ENCODE peak calls at places on chromosomes 13 and 19, in five cellular contexts. T, O, A, H and C are unnamed samples.

GRCh38 chr13:72246396-72246795 is 379.4 kb upstream of the DACH1 start:
- DNase-seq in H (no peak), T (no peak), A (no peak), O (no peak), C (no peak)

GRCh38 chr13:113802090-113802531 is 43.1 kb downstream of the TMEM255B start:
- DNase-seq in A (peak), O (peak), T (peak), H (peak), C (no peak)

GRCh38 chr13:79986890-79987289 is 354.0 kb downstream of the SPRY2 start:
- DNase-seq in A (no peak), H (no peak), T (no peak), O (no peak), C (no peak)

GRCh38 chr13:109272595-109273325 is 513.6 kb downstream of the IRS2 start:
- DNase-seq in H (peak), T (peak), A (no peak), O (no peak), C (no peak)

GRCh38 chr13:60155978-60156377 is 7.8 kb downstream of the DIAPH3 start:
- DNase-seq in O (no peak), H (peak), A (no peak), T (no peak), C (no peak)

GRCh38 chr19:6271721-6272410 is 7.9 kb downstream of the MLLT1 start:
- DNase-seq in T (peak), H (peak), A (no peak), O (peak), C (no peak)

GRCh38 chr13:78662467-78662866 is 3.5 kb upstream of the OBI1 start:
- DNase-seq in H (no peak), O (no peak), A (no peak), T (no peak), C (no peak)

GRCh38 chr19:49801401-49801888 is 11.6 kb downstream of the FUZ start:
- DNase-seq in A (no peak), T (no peak), O (no peak), H (no peak), C (no peak)

GRCh38 chr19:12825259-12826131 is 8.9 kb downstream of the RTBDN start:
- DNase-seq in H (no peak), T (peak), A (no peak), O (peak), C (peak)

GRCh38 chr19:40224342-40225148 is 1.9 kb downstream of the CCNP start:
- DNase-seq in O (no peak), T (no peak), A (no peak), H (no peak), C (no peak)

GRCh38 chr13:91531646-91532045 is 133.2 kb downstream of the GPC5 start:
- DNase-seq in H (no peak), T (no peak), O (no peak), A (no peak), C (no peak)

GRCh38 chr19:39599116-39599515 is 3.2 kb upstream of the LGALS13 start:
- DNase-seq in T (peak), H (peak), A (peak), O (no peak), C (peak)

GRCh38 chr19:46015080-46015960 is 7.5 kb downstream of the PGLYRP1 start:
- DNase-seq in O (peak), T (peak), A (peak), H (no peak), C (peak)

GRCh38 chr19:56476671-56477428 is at the start of gene ZNF667:
- DNase-seq in T (peak), A (peak), O (no peak), H (peak), C (peak)

GRCh38 chr13:109331898-109332297 is 454.5 kb downstream of the IRS2 start:
- DNase-seq in H (peak), T (peak), A (no peak), O (no peak), C (peak)

GRCh38 chr13:45540864-45541263 is 74.7 kb downstream of the ERICH6B start:
- DNase-seq in T (no peak), A (no peak), H (no peak), O (no peak), C (no peak)
- H3K23ac ChIP-seq in T (no peak), A (no peak), H (no peak), O (no peak), C (no peak)

GRCh38 chr19:11460207-11460606 is 20.6 kb downstream of the ELAVL3 start:
- DNase-seq in O (no peak), H (no peak), T (no peak), A (no peak), C (no peak)

GRCh38 chr19:11465605-11466004 is 15.2 kb downstream of the ELAVL3 start:
- DNase-seq in A (no peak), T (no peak), O (peak), H (no peak), C (no peak)

GRCh38 chr19:11461453-11461852 is 19.4 kb downstream of the ELAVL3 start:
- DNase-seq in T (no peak), A (no peak), O (no peak), H (no peak), C (no peak)

GRCh38 chr19:11463391-11463790 is 17.5 kb downstream of the ELAVL3 start:
- DNase-seq in A (no peak), H (no peak), T (no peak), O (no peak), C (no peak)

DNA sequence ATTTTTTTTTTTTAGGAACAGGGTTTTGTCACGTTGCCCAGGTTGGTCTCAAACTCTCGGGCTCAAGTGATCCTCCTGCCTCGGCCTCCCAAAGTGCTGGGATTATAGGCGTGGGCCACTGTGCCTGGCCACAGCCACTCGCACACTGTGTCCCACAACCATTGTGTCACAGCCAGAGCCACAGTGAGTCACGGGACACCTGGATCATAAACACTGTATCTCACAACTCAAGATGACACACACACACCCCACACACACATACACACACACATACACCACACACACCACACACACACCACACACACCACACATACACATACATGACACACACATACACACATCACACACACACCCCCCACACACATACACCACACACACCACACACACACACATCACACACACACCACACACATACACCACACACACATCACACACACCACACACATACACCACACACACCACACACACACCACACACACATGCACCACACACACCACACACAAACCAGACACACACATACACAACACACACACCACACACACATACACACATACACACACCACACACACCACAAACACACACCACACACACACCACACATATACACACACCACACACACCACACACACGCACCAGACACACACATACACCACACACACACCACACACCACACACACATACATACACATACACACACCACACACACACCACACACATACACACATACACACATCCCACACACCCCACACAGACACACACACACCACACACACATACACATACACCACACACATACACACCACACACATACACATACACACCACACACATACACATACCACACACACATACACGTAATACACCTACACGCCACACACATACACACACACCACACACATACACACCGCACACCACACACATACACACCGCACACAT is 16.2 kb downstream of the ELAVL3 start:
- DNase-seq in T (no peak), A (no peak), O (no peak), H (no peak), C (peak)
- H3K14ac ChIP-seq in T (no peak), A (peak), O (no peak), H (no peak), C (no peak)

DNA sequence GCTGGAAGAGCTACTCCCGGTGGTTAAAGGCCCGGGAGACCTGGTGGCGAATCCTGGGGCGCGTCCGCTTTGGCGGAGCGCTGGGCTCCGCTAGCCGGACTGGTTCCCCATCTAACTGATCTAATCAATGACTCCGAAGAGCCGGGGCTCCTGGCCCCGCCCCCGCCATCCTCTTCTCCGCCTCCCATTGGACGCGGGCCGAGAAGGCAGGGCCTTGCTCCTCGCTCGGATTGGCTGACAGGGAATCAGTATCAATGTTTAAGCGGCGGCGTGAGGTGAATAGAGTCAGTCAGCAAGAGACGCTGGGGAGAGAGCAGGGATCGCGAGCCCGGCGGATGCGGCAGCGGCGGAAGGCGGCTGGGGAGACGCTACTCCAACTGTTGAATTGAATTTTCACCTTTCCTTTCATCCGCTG is 1.7 kb upstream of the PCDH17 start:
- DNase-seq in O (peak), H (peak), A (peak), T (peak), C (peak)
- H3K23ac ChIP-seq in O (no peak), H (no peak), A (no peak), T (no peak), C (no peak)

GRCh38 chr19:34999498-35000337 is at the start of gene GRAMD1A:
- DNase-seq in O (peak), H (peak), A (peak), T (peak), C (peak)
- H3K14ac ChIP-seq in O (peak), H (peak), A (peak), T (peak), C (peak)

GRCh38 chr19:18517606-18518005 is 4.3 kb downstream of the ELL start:
- DNase-seq in O (no peak), H (no peak), A (no peak), T (no peak), C (peak)

GRCh38 chr19:18515959-18516358 is 5.9 kb downstream of the ELL start:
- DNase-seq in T (no peak), H (no peak), O (no peak), A (no peak), C (no peak)

GRCh38 chr19:18518639-18519038 is 3.2 kb downstream of the ELL start:
- DNase-seq in O (no peak), A (no peak), H (no peak), T (no peak), C (no peak)

GRCh38 chr19:18513868-18514267 is 8.0 kb downstream of the ELL start:
- DNase-seq in O (no peak), H (no peak), T (no peak), A (no peak), C (peak)

GRCh38 chr19:18514800-18515682 is 6.8 kb downstream of the ELL start:
- DNase-seq in A (no peak), H (peak), T (peak), O (no peak), C (peak)
- H3K23ac ChIP-seq in A (no peak), H (peak), T (peak), O (no peak), C (no peak)

GRCh38 chr19:17329768-17330545 is 4.7 kb downstream of the ANO8 start:
- DNase-seq in A (no peak), H (no peak), T (no peak), O (no peak), C (no peak)
- H3K14ac ChIP-seq in A (no peak), H (no peak), T (no peak), O (no peak), C (no peak)